ENCODE peak calls at places on chromosomes 2 and 18, in seven cellular contexts. D, V, S, X, J, W and U are unnamed samples.

GRCh38 chr2:84077504-84077903 is 381.6 kb downstream of the SUCLG1 start:
- DNase-seq in D (no peak), V (no peak), S (peak), X (no peak), J (no peak), W (no peak), U (no peak)

GRCh38 chr2:69833752-69834151 is 4.3 kb downstream of the GMCL1 start:
- DNase-seq in D (no peak), V (no peak), S (no peak), X (no peak), J (no peak), W (no peak), U (no peak)

GRCh38 chr2:197949224-197949623 is 144.8 kb downstream of the PLCL1 start:
- DNase-seq in D (no peak), V (no peak), S (no peak), X (no peak), J (no peak), W (no peak), U (no peak)

GRCh38 chr2:102967451-102967850 is 205.6 kb downstream of the TMEM182 start:
- DNase-seq in D (no peak), V (no peak), S (peak), X (no peak), J (no peak), W (no peak), U (no peak)

GRCh38 chr2:222609391-222609790 is 46.5 kb downstream of the FARSB start:
- DNase-seq in D (no peak), V (no peak), S (no peak), X (no peak), J (no peak), W (no peak), U (no peak)

GRCh38 chr2:220036431-220036830 is 409.0 kb downstream of the SLC4A3 start:
- DNase-seq in D (no peak), V (no peak), S (no peak), X (no peak), J (no peak), W (no peak), U (no peak)

GRCh38 chr18:68840554-68841263 is 42.8 kb downstream of the CCDC102B start:
- DNase-seq in D (no peak), V (no peak), S (no peak), X (no peak), J (no peak), W (no peak), U (no peak)

GRCh38 chr2:98476192-98476868 is 31.7 kb downstream of the INPP4A start:
- DNase-seq in D (no peak), V (no peak), S (no peak), X (no peak), J (no peak), W (no peak), U (no peak)

GRCh38 chr18:25518716-25519053 is 166.7 kb upstream of the ZNF521 start:
- DNase-seq in D (no peak), V (no peak), S (no peak), X (no peak), J (no peak), W (no peak), U (no peak)

GRCh38 chr2:26245231-26245732 is 543 bp downstream of the HADHB start:
- DNase-seq in D (no peak), V (peak), S (peak), X (no peak), J (peak), W (peak), U (peak)

GRCh38 chr2:57876313-57876712 is 170.3 kb upstream of the VRK2 start:
- DNase-seq in D (no peak), V (no peak), S (no peak), X (no peak), J (no peak), W (no peak), U (no peak)
- H3K27ac ChIP-seq in D (no peak), V (no peak), S (no peak), X (no peak), J (no peak), W (no peak), U (no peak)

GRCh38 chr2:11679491-11680130 is 9.6 kb upstream of the NTSR2 start:
- DNase-seq in D (no peak), V (no peak), S (no peak), X (no peak), J (peak), W (no peak), U (no peak)
- H3K27ac ChIP-seq in D (no peak), V (no peak), S (no peak), X (peak), J (no peak), W (no peak), U (no peak)

DNA sequence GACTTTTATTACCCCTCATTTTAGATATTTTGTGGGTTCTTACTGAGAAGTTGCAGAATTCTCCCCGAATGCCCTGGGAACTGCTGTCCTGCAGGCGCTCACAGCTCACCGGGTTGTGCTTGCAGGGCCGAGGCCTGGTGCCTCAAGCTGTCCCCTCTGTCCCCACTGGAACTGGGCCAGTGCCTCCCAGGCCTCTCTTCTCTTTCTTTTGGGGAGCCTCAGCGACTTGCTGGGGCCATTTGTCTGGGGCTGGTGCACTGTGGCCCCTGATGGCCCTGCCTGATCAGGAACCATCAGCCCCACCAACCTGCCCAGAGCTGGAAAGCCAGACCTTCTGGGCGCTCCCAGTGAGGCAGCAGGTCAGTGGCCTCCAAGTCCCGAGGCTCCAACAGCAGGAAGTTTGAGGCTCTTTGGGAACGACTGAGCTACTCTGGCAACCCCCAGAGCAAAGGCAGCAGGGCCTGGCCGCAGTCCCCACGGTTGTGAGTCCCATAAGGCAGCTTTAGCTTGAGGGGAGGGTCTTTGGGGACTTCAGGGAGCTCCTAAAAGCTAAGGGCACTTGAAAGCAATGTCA is 14.7 kb upstream of the NEU4 start:
- DNase-seq in D (no peak), V (peak), S (no peak), X (no peak), J (no peak), W (no peak), U (peak)
- H3K27ac ChIP-seq in D (no peak), V (no peak), S (no peak), X (no peak), J (no peak), W (no peak), U (no peak)

DNA sequence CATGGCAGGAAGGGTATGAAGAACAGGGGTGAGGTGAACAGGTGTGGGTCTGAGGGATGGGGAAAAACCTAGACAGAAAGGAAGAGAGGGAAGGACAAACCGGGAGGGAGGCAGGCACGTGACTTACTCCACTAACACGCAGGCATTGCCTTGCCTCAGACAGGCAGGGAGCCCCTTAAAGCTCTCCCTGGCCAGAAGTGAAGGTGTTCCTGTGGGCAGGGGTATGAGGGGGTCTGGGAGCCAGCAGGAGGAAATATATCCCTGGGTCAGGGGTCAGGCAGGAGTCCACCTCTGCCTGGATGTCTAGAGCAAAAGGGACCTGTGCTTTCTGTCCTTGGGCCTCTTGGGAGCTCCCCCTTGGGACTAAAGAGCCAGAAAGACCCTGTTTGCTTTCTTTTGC is 135.3 kb upstream of the EPAS1 start:
- DNase-seq in D (no peak), V (no peak), S (no peak), X (no peak), J (no peak), W (no peak), U (no peak)
- H3K27ac ChIP-seq in D (peak), V (peak), S (no peak), X (no peak), J (peak), W (no peak), U (peak)

GRCh38 chr2:240965296-240965904 is 33.0 kb upstream of the SNED1 start:
- DNase-seq in D (no peak), V (peak), S (peak), X (no peak), J (peak), W (no peak), U (peak)
- H3K27ac ChIP-seq in D (no peak), V (peak), S (no peak), X (no peak), J (no peak), W (no peak), U (peak)

GRCh38 chr2:201795608-201796477 is 10.5 kb upstream of the CDK15 start:
- DNase-seq in D (no peak), V (no peak), S (peak), X (no peak), J (no peak), W (no peak), U (no peak)
- H3K27ac ChIP-seq in D (peak), V (no peak), S (peak), X (no peak), J (no peak), W (no peak), U (no peak)

GRCh38 chr2:36410681-36411080 is 55.1 kb downstream of the CRIM1 start:
- DNase-seq in D (no peak), V (no peak), S (no peak), X (no peak), J (no peak), W (no peak), U (no peak)

GRCh38 chr2:36407403-36407802 is 51.8 kb downstream of the CRIM1 start:
- DNase-seq in D (no peak), V (no peak), S (no peak), X (no peak), J (no peak), W (no peak), U (no peak)

GRCh38 chr2:36406296-36406695 is 50.7 kb downstream of the CRIM1 start:
- DNase-seq in D (no peak), V (no peak), S (no peak), X (no peak), J (no peak), W (no peak), U (no peak)

GRCh38 chr2:36409971-36410370 is 54.4 kb downstream of the CRIM1 start:
- DNase-seq in D (no peak), V (no peak), S (no peak), X (no peak), J (no peak), W (no peak), U (no peak)

DNA sequence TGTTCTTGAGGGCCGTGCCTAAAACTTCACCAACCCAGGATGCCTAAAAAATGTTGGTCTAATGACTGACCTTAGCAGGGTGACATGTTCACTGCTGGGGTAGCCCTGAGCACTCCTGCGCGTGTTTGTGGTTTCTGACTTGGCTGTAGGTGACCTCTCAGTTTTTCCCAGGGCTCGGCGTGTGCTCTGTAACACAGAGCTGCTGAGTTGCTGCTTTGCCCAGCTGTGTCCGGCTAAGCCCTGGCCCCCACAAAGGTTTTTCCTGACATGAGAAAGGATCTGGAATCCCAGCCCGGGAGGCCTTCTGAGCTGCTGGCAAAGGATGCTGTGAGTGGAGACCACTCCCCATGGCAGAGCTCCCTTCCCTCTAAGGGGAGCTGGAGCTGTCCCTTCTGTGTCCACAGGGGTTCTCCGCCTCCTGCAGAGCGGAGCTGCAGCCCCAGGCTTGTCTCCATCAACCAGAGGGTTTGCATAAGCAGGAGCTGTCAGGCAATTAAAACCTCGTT is 52.7 kb downstream of the CRIM1 start:
- DNase-seq in D (no peak), V (no peak), S (no peak), X (no peak), J (no peak), W (no peak), U (peak)
- H3K27ac ChIP-seq in D (peak), V (peak), S (peak), X (peak), J (peak), W (no peak), U (peak)

GRCh38 chr18:63241739-63242138 is 77.8 kb downstream of the BCL2 start:
- DNase-seq in D (no peak), V (no peak), S (no peak), X (no peak), J (no peak), W (no peak), U (no peak)
- H3K27ac ChIP-seq in D (no peak), V (no peak), S (no peak), X (no peak), J (no peak), W (no peak), U (no peak)

GRCh38 chr2:191436368-191437055 is 191.3 kb downstream of the MYO1B start:
- DNase-seq in D (no peak), V (no peak), S (peak), X (no peak), J (no peak), W (no peak), U (no peak)
- H3K27ac ChIP-seq in D (no peak), V (peak), S (no peak), X (no peak), J (no peak), W (no peak), U (peak)